ENCODE peak calls at places on chromosomes 6 and 20, in nine cellular contexts. One of them, this sample, is unnamed.
A peak's percentile ranks its signal among the peaks of the same experiment; 100 is the strongest.

GRCh38 chr6:34459899-34460593 is 5.8 kb upstream of the PACSIN1 start:
- DNase-seq in PC-3: peak; percentile 73
- DNase-seq in foreskin keratinocyte: peak; percentile 43
- DNase-seq in endothelial cell of umbilical vein: peak; percentile 60
- DNase-seq in sigmoid colon: no peak
- DNase-seq in H9: peak; percentile 67
- DNase-seq in HFF-Myc: no peak
- DNase-seq in A549: peak; percentile 62
- DNase-seq in mammary epithelial cell: peak; percentile 49
- DNase-seq in this sample: peak; percentile 65

GRCh38 chr20:62239278-62239879 is 1.1 kb downstream of the OSBPL2 start:
- DNase-seq in sigmoid colon: no peak
- DNase-seq in H9: no peak
- DNase-seq in PC-3: no peak
- DNase-seq in mammary epithelial cell: no peak
- DNase-seq in endothelial cell of umbilical vein: no peak
- DNase-seq in HFF-Myc: no peak
- DNase-seq in foreskin keratinocyte: peak; percentile 10
- DNase-seq in A549: no peak
- DNase-seq in this sample: peak; percentile 23

GRCh38 chr20:12592756-12593155 is 416.0 kb upstream of the SPTLC3 start:
- DNase-seq in PC-3: no peak
- DNase-seq in mammary epithelial cell: no peak
- DNase-seq in foreskin keratinocyte: no peak
- DNase-seq in A549: no peak
- DNase-seq in HFF-Myc: no peak
- DNase-seq in endothelial cell of umbilical vein: no peak
- DNase-seq in H9: no peak
- DNase-seq in sigmoid colon: no peak
- DNase-seq in this sample: no peak

GRCh38 chr6:6351626-6352025 is 31.2 kb upstream of the F13A1 start:
- DNase-seq in HFF-Myc: no peak
- DNase-seq in mammary epithelial cell: peak; percentile 3
- DNase-seq in sigmoid colon: no peak
- DNase-seq in foreskin keratinocyte: peak; percentile 7
- DNase-seq in H9: no peak
- DNase-seq in A549: no peak
- DNase-seq in PC-3: peak; percentile 25
- DNase-seq in endothelial cell of umbilical vein: no peak
- DNase-seq in this sample: no peak

GRCh38 chr6:17280552-17281090 is 540 bp upstream of the RBM24 start:
- DNase-seq in PC-3: no peak
- DNase-seq in sigmoid colon: peak; percentile 77
- DNase-seq in foreskin keratinocyte: no peak
- DNase-seq in HFF-Myc: no peak
- DNase-seq in H9: peak; percentile 75
- DNase-seq in endothelial cell of umbilical vein: no peak
- DNase-seq in mammary epithelial cell: no peak
- DNase-seq in A549: peak; percentile 63
- DNase-seq in this sample: peak; percentile 46

GRCh38 chr6:46948699-46949098 is 27.0 kb upstream of the ADGRF5 start:
- DNase-seq in endothelial cell of umbilical vein: peak; percentile 98
- DNase-seq in sigmoid colon: no peak
- DNase-seq in PC-3: no peak
- DNase-seq in H9: no peak
- DNase-seq in HFF-Myc: no peak
- DNase-seq in foreskin keratinocyte: no peak
- DNase-seq in A549: no peak
- DNase-seq in mammary epithelial cell: peak; percentile 21
- DNase-seq in this sample: no peak

GRCh38 chr6:161273356-161273751 is 507 bp downstream of the AGPAT4 start:
- DNase-seq in sigmoid colon: peak; percentile 64
- DNase-seq in endothelial cell of umbilical vein: peak; percentile 61
- DNase-seq in mammary epithelial cell: peak; percentile 18
- DNase-seq in foreskin keratinocyte: no peak
- DNase-seq in PC-3: peak; percentile 26
- DNase-seq in A549: no peak
- DNase-seq in HFF-Myc: no peak
- DNase-seq in H9: no peak
- DNase-seq in this sample: peak; percentile 54

GRCh38 chr20:29300579-29301551 is 1956.6 kb upstream of the DEFB115 start:
- DNase-seq in foreskin keratinocyte: no peak
- DNase-seq in HFF-Myc: no peak
- DNase-seq in sigmoid colon: peak; percentile 52
- DNase-seq in endothelial cell of umbilical vein: no peak
- DNase-seq in mammary epithelial cell: no peak
- DNase-seq in PC-3: no peak
- DNase-seq in H9: no peak
- DNase-seq in A549: no peak
- DNase-seq in this sample: no peak

GRCh38 chr6:56693246-56693607 is 50.5 kb upstream of the DST start:
- DNase-seq in foreskin keratinocyte: no peak
- DNase-seq in H9: no peak
- DNase-seq in endothelial cell of umbilical vein: no peak
- DNase-seq in PC-3: peak; percentile 89
- DNase-seq in mammary epithelial cell: peak; percentile 63
- DNase-seq in HFF-Myc: no peak
- DNase-seq in A549: peak; percentile 56
- DNase-seq in sigmoid colon: peak; percentile 94
- DNase-seq in this sample: peak; percentile 94

GRCh38 chr20:62891111-62891510 is 29.5 kb upstream of the TCFL5 start:
- DNase-seq in mammary epithelial cell: no peak
- DNase-seq in HFF-Myc: no peak
- DNase-seq in H9: no peak
- DNase-seq in PC-3: no peak
- DNase-seq in A549: no peak
- DNase-seq in sigmoid colon: no peak
- DNase-seq in foreskin keratinocyte: no peak
- DNase-seq in endothelial cell of umbilical vein: no peak
- DNase-seq in this sample: no peak

GRCh38 chr6:12083763-12084162 is 71.7 kb downstream of the HIVEP1 start:
- DNase-seq in sigmoid colon: no peak
- DNase-seq in mammary epithelial cell: no peak
- DNase-seq in A549: no peak
- DNase-seq in foreskin keratinocyte: no peak
- DNase-seq in PC-3: no peak
- DNase-seq in HFF-Myc: no peak
- DNase-seq in H9: no peak
- DNase-seq in endothelial cell of umbilical vein: no peak
- DNase-seq in this sample: peak; percentile 33

GRCh38 chr6:144248003-144248402 is 37.1 kb upstream of the UTRN start:
- DNase-seq in PC-3: no peak
- DNase-seq in A549: no peak
- DNase-seq in endothelial cell of umbilical vein: no peak
- DNase-seq in H9: no peak
- DNase-seq in foreskin keratinocyte: no peak
- DNase-seq in sigmoid colon: no peak
- DNase-seq in HFF-Myc: no peak
- DNase-seq in mammary epithelial cell: no peak
- DNase-seq in this sample: no peak

GRCh38 chr20:32772046-32772445 is 9.9 kb downstream of the DNMT3B start:
- DNase-seq in HFF-Myc: no peak
- DNase-seq in PC-3: no peak
- DNase-seq in mammary epithelial cell: no peak
- DNase-seq in H9: no peak
- DNase-seq in sigmoid colon: no peak
- DNase-seq in A549: no peak
- DNase-seq in foreskin keratinocyte: no peak
- DNase-seq in endothelial cell of umbilical vein: no peak
- DNase-seq in this sample: no peak

GRCh38 chr6:146891615-146892265 is 293.0 kb downstream of the ADGB start:
- DNase-seq in mammary epithelial cell: no peak
- DNase-seq in H9: no peak
- DNase-seq in A549: no peak
- DNase-seq in sigmoid colon: no peak
- DNase-seq in foreskin keratinocyte: no peak
- DNase-seq in PC-3: no peak
- DNase-seq in HFF-Myc: no peak
- DNase-seq in endothelial cell of umbilical vein: peak; percentile 6
- DNase-seq in this sample: peak; percentile 49

GRCh38 chr6:146889303-146889702 is 290.5 kb downstream of the ADGB start:
- DNase-seq in mammary epithelial cell: no peak
- DNase-seq in endothelial cell of umbilical vein: no peak
- DNase-seq in PC-3: no peak
- DNase-seq in foreskin keratinocyte: no peak
- DNase-seq in HFF-Myc: no peak
- DNase-seq in sigmoid colon: no peak
- DNase-seq in H9: no peak
- DNase-seq in A549: no peak
- DNase-seq in this sample: no peak

GRCh38 chr6:146892283-146892612 is 293.5 kb downstream of the ADGB start:
- DNase-seq in foreskin keratinocyte: no peak
- DNase-seq in mammary epithelial cell: no peak
- DNase-seq in HFF-Myc: no peak
- DNase-seq in PC-3: no peak
- DNase-seq in sigmoid colon: no peak
- DNase-seq in endothelial cell of umbilical vein: no peak
- DNase-seq in H9: no peak
- DNase-seq in A549: no peak
- DNase-seq in this sample: no peak

GRCh38 chr6:146890172-146890571 is 291.4 kb downstream of the ADGB start:
- DNase-seq in HFF-Myc: no peak
- DNase-seq in endothelial cell of umbilical vein: no peak
- DNase-seq in H9: no peak
- DNase-seq in sigmoid colon: no peak
- DNase-seq in mammary epithelial cell: no peak
- DNase-seq in foreskin keratinocyte: no peak
- DNase-seq in A549: no peak
- DNase-seq in PC-3: no peak
- DNase-seq in this sample: no peak

DNA sequence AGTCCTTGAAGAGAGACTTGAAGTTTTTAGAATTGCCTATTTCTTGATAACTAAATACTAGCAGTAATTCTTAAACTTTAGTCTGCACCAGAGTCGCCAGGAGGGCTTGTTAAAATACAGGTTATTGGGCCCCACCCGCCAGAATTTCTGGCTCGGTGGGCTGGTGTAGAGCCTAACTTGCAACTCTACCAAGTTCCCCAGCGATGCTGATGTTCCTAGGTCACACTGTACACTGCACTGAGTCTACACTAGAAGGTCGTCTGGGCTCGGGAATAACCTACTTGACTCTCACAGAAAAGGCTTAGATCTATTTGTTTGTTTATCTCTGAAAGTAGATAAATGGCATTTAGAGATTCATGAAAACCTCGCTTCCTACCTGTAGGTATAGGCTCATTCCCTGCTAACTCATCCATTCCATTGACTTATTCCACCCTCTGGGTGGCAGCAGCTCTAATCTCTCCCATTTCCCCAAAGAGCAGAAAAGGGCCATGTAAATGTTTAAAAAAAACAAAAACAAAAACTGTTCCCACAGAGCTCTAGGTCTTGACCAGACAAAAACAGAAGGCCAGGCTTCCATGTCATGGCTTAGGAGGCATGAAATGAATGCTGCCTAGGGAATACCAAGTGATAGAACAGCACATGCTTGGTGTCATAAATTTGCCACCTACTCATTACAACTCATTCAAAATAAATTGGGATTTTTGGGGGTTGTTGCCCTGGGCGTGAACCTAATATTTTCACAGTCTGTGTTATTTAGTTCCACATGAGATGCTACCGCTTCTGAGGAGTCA is 292.1 kb downstream of the ADGB start:
- DNase-seq in sigmoid colon: no peak
- DNase-seq in H9: no peak
- DNase-seq in foreskin keratinocyte: no peak
- DNase-seq in HFF-Myc: no peak
- DNase-seq in A549: no peak
- DNase-seq in mammary epithelial cell: no peak
- DNase-seq in PC-3: no peak
- DNase-seq in endothelial cell of umbilical vein: no peak
- DNase-seq in this sample: no peak
- TF ChIP-seq CTCF in sigmoid colon: no peak
- TF ChIP-seq CTCF in H9: peak; percentile 34
- TF ChIP-seq CTCF in foreskin keratinocyte: peak; percentile 30
- TF ChIP-seq CTCF in HFF-Myc: no peak
- TF ChIP-seq CTCF in A549: no peak
- TF ChIP-seq CTCF in mammary epithelial cell: no peak
- TF ChIP-seq CTCF in PC-3: no peak
- TF ChIP-seq CTCF in endothelial cell of umbilical vein: no peak
- TF ChIP-seq CTCF in this sample: no peak

GRCh38 chr6:7669742-7670141 is 56.2 kb upstream of the BMP6 start:
- DNase-seq in HFF-Myc: no peak
- DNase-seq in H9: no peak
- DNase-seq in A549: no peak
- DNase-seq in endothelial cell of umbilical vein: no peak
- DNase-seq in PC-3: peak; percentile 23
- DNase-seq in mammary epithelial cell: no peak
- DNase-seq in sigmoid colon: no peak
- DNase-seq in foreskin keratinocyte: no peak
- DNase-seq in this sample: no peak
- TF ChIP-seq CTCF in HFF-Myc: no peak
- TF ChIP-seq CTCF in H9: peak; percentile 40
- TF ChIP-seq CTCF in A549: peak; percentile 20
- TF ChIP-seq CTCF in endothelial cell of umbilical vein: no peak
- TF ChIP-seq CTCF in PC-3: peak; percentile 45
- TF ChIP-seq CTCF in mammary epithelial cell: no peak
- TF ChIP-seq CTCF in sigmoid colon: no peak
- TF ChIP-seq CTCF in foreskin keratinocyte: peak; percentile 11
- TF ChIP-seq CTCF in this sample: no peak

GRCh38 chr6:91083226-91083625 is 496.4 kb upstream of the MAP3K7 start:
- DNase-seq in PC-3: no peak
- DNase-seq in A549: no peak
- DNase-seq in endothelial cell of umbilical vein: no peak
- DNase-seq in H9: no peak
- DNase-seq in sigmoid colon: no peak
- DNase-seq in mammary epithelial cell: no peak
- DNase-seq in HFF-Myc: no peak
- DNase-seq in foreskin keratinocyte: no peak
- DNase-seq in this sample: peak; percentile 1

GRCh38 chr6:91081452-91082067 is 494.7 kb upstream of the MAP3K7 start:
- DNase-seq in endothelial cell of umbilical vein: peak; percentile 52
- DNase-seq in PC-3: peak; percentile 59
- DNase-seq in foreskin keratinocyte: peak; percentile 49
- DNase-seq in mammary epithelial cell: peak; percentile 40
- DNase-seq in HFF-Myc: peak; percentile 16
- DNase-seq in H9: no peak
- DNase-seq in sigmoid colon: no peak
- DNase-seq in A549: peak; percentile 37
- DNase-seq in this sample: peak; percentile 9

GRCh38 chr6:91082311-91082803 is 495.5 kb upstream of the MAP3K7 start:
- DNase-seq in sigmoid colon: no peak
- DNase-seq in A549: no peak
- DNase-seq in endothelial cell of umbilical vein: no peak
- DNase-seq in foreskin keratinocyte: peak; percentile 12
- DNase-seq in H9: peak; percentile 44
- DNase-seq in HFF-Myc: no peak
- DNase-seq in mammary epithelial cell: peak; percentile 1
- DNase-seq in PC-3: peak; percentile 19
- DNase-seq in this sample: no peak

GRCh38 chr6:91079939-91080338 is 493.1 kb upstream of the MAP3K7 start:
- DNase-seq in HFF-Myc: no peak
- DNase-seq in endothelial cell of umbilical vein: no peak
- DNase-seq in foreskin keratinocyte: no peak
- DNase-seq in sigmoid colon: no peak
- DNase-seq in PC-3: no peak
- DNase-seq in A549: no peak
- DNase-seq in mammary epithelial cell: no peak
- DNase-seq in H9: no peak
- DNase-seq in this sample: no peak
- TF ChIP-seq CTCF in HFF-Myc: no peak
- TF ChIP-seq CTCF in endothelial cell of umbilical vein: no peak
- TF ChIP-seq CTCF in foreskin keratinocyte: no peak
- TF ChIP-seq CTCF in sigmoid colon: no peak
- TF ChIP-seq CTCF in PC-3: no peak
- TF ChIP-seq CTCF in A549: no peak
- TF ChIP-seq CTCF in mammary epithelial cell: no peak
- TF ChIP-seq CTCF in H9: peak; percentile 18
- TF ChIP-seq CTCF in this sample: no peak

GRCh38 chr6:73368675-73369074 is 1.0 kb downstream of the OOEP start:
- DNase-seq in A549: no peak
- DNase-seq in PC-3: no peak
- DNase-seq in HFF-Myc: no peak
- DNase-seq in endothelial cell of umbilical vein: no peak
- DNase-seq in mammary epithelial cell: no peak
- DNase-seq in H9: no peak
- DNase-seq in foreskin keratinocyte: no peak
- DNase-seq in sigmoid colon: no peak
- DNase-seq in this sample: no peak
- TF ChIP-seq CTCF in A549: no peak
- TF ChIP-seq CTCF in PC-3: no peak
- TF ChIP-seq CTCF in HFF-Myc: no peak
- TF ChIP-seq CTCF in endothelial cell of umbilical vein: no peak
- TF ChIP-seq CTCF in mammary epithelial cell: no peak
- TF ChIP-seq CTCF in H9: no peak
- TF ChIP-seq CTCF in foreskin keratinocyte: no peak
- TF ChIP-seq CTCF in sigmoid colon: no peak
- TF ChIP-seq CTCF in this sample: no peak

This sample was measured in foreskin fibroblast.